ENCODE peak calls at places on chromosome 1, in nine cellular contexts. F, Y, E, T, J, W, M, H and P are unnamed samples.

GRCh38 chr1:170166518-170167180 is 20.9 kb downstream of the NTMT2 start:
- DNase-seq in H (no peak), T (no peak), W (no peak), F (no peak), E (no peak), M (no peak), Y (no peak), J (no peak), P (no peak)

GRCh38 chr1:111821121-111821745 is 65.5 kb downstream of the DDX20 start:
- DNase-seq in W (no peak), J (no peak), E (no peak), Y (no peak), M (no peak), F (no peak), H (no peak), T (no peak), P (no peak)

GRCh38 chr1:41321277-41321676 is 40.0 kb upstream of the FOXO6 start:
- DNase-seq in F (no peak), H (no peak), Y (no peak), E (no peak), J (no peak), T (no peak), W (peak), M (no peak), P (no peak)

GRCh38 chr1:14570514-14570913 is 28.0 kb upstream of the KAZN start:
- DNase-seq in F (no peak), W (no peak), M (no peak), J (no peak), Y (no peak), T (no peak), H (no peak), E (no peak), P (no peak)

GRCh38 chr1:147723691-147724323 is 36.6 kb downstream of the GJA5 start:
- DNase-seq in M (no peak), W (no peak), E (no peak), H (no peak), F (peak), T (peak), Y (no peak), J (no peak), P (peak)

GRCh38 chr1:225378880-225379279 is 49.0 kb downstream of the LBR start:
- DNase-seq in E (no peak), W (no peak), J (no peak), H (peak), M (no peak), F (peak), Y (no peak), T (no peak), P (peak)

GRCh38 chr1:8822383-8823294 is 5.2 kb upstream of the RERE start:
- DNase-seq in Y (no peak), M (peak), W (no peak), T (no peak), E (peak), J (no peak), H (peak), F (no peak), P (peak)

GRCh38 chr1:182740120-182740519 is 49.5 kb upstream of the NPL start:
- DNase-seq in W (no peak), H (no peak), T (no peak), J (no peak), Y (no peak), F (no peak), M (no peak), E (no peak), P (no peak)

GRCh38 chr1:41359211-41360073 is 1.8 kb upstream of the FOXO6 start:
- DNase-seq in F (no peak), Y (no peak), M (no peak), H (no peak), T (no peak), E (no peak), J (no peak), W (peak), P (no peak)

GRCh38 chr1:24536391-24536840 is 19.5 kb upstream of the NCMAP start:
- DNase-seq in H (no peak), F (no peak), T (no peak), Y (no peak), M (no peak), J (peak), W (no peak), E (peak), P (peak)

GRCh38 chr1:30758785-30759380 is 1.3 kb upstream of the LAPTM5 start:
- DNase-seq in T (peak), Y (no peak), E (peak), H (no peak), F (no peak), J (no peak), M (no peak), W (no peak), P (peak)